ENCODE peak calls at places on chromosomes 6 and 20, in ten cellular contexts. G, V, H, X, A, W, P, M, Q and S are unnamed samples.
A peak's percentile ranks its signal among the peaks of the same experiment; 100 is the strongest.

GRCh38 chr6:43990627-43991619 is 136.3 kb downstream of the MRPL14 start:
- DNase-seq in G (no peak), V (no peak), H (no peak), X (no peak), A (peak; percentile 40), W (peak; percentile 78), P (peak; percentile 35), M (no peak), Q (peak; percentile 77), S (peak; percentile 95)

GRCh38 chr20:41175201-41175651 is 37.9 kb downstream of the PLCG1 start:
- DNase-seq in G (peak; percentile 13), V (no peak), H (no peak), X (no peak), A (no peak), W (no peak), P (no peak), M (no peak), Q (no peak), S (no peak)

GRCh38 chr6:167706313-167707109 is 120.2 kb upstream of the AFDN start:
- DNase-seq in G (peak; percentile 82), V (no peak), H (no peak), X (peak; percentile 77), A (no peak), W (no peak), P (no peak), M (peak; percentile 32), Q (no peak), S (no peak)

GRCh38 chr6:4369616-4370015 is 234.2 kb upstream of the ECI2 start:
- DNase-seq in G (no peak), V (no peak), H (no peak), X (no peak), A (no peak), W (no peak), P (no peak), M (no peak), Q (no peak), S (no peak)

GRCh38 chr20:34345426-34345757 is 17.7 kb upstream of the ITCH start:
- DNase-seq in G (no peak), V (no peak), H (no peak), X (no peak), A (no peak), W (no peak), P (no peak), M (no peak), Q (no peak), S (no peak)

GRCh38 chr6:44002071-44002590 is 125.1 kb downstream of the MRPL14 start:
- DNase-seq in G (no peak), V (peak; percentile 42), H (no peak), X (no peak), A (peak; percentile 74), W (no peak), P (peak; percentile 78), M (no peak), Q (peak; percentile 91), S (no peak)

GRCh38 chr20:48797275-48797825 is 30.4 kb downstream of the PREX1 start:
- DNase-seq in G (no peak), V (no peak), H (no peak), X (no peak), A (no peak), W (peak; percentile 96), P (no peak), M (no peak), Q (no peak), S (no peak)

GRCh38 chr20:16732506-16733152 is 2.8 kb downstream of the SNRPB2 start:
- DNase-seq in G (no peak), V (no peak), H (no peak), X (no peak), A (no peak), W (no peak), P (no peak), M (no peak), Q (no peak), S (no peak)

GRCh38 chr6:143060806-143061596 is at the start of gene AIG1:
- DNase-seq in G (peak; percentile 79), V (no peak), H (peak; percentile 88), X (peak; percentile 62), A (no peak), W (peak; percentile 55), P (no peak), M (peak; percentile 51), Q (peak; percentile 73), S (peak; percentile 20)

GRCh38 chr20:48785256-48785655 is 42.5 kb downstream of the PREX1 start:
- DNase-seq in G (no peak), V (no peak), H (no peak), X (no peak), A (no peak), W (no peak), P (no peak), M (no peak), Q (no peak), S (no peak)

GRCh38 chr6:151494235-151494950 is 576 bp downstream of the CCDC170 start:
- DNase-seq in G (peak; percentile 61), V (no peak), H (peak; percentile 45), X (no peak), A (peak; percentile 63), W (no peak), P (no peak), M (no peak), Q (peak; percentile 50), S (no peak)

GRCh38 chr6:20096506-20096905 is 115.8 kb downstream of the MBOAT1 start:
- DNase-seq in G (no peak), V (no peak), H (no peak), X (no peak), A (no peak), W (no peak), P (no peak), M (no peak), Q (no peak), S (no peak)

GRCh38 chr6:34656378-34657036 is 40.1 kb downstream of the ILRUN start:
- DNase-seq in G (peak; percentile 41), V (peak; percentile 21), H (peak; percentile 92), X (no peak), A (no peak), W (peak; percentile 32), P (no peak), M (no peak), Q (peak; percentile 82), S (no peak)

GRCh38 chr6:6392214-6393068 is 72.0 kb upstream of the F13A1 start:
- DNase-seq in G (no peak), V (no peak), H (no peak), X (no peak), A (no peak), W (no peak), P (no peak), M (no peak), Q (no peak), S (no peak)

GRCh38 chr6:43916924-43917877 is 147.2 kb downstream of the VEGFA start:
- DNase-seq in G (no peak), V (no peak), H (no peak), X (no peak), A (no peak), W (peak; percentile 57), P (peak; percentile 69), M (no peak), Q (peak; percentile 64), S (no peak)

GRCh38 chr6:141264101-141264500 is 868.6 kb upstream of the GJE1 start:
- DNase-seq in G (no peak), V (no peak), H (no peak), X (no peak), A (peak; percentile 17), W (no peak), P (no peak), M (no peak), Q (no peak), S (no peak)

GRCh38 chr6:16592550-16592892 is 168.7 kb downstream of the ATXN1 start:
- DNase-seq in G (no peak), V (no peak), H (no peak), X (no peak), A (no peak), W (no peak), P (no peak), M (no peak), Q (no peak), S (no peak)

GRCh38 chr20:50116368-50116999 is 3.5 kb upstream of the UBE2V1 start:
- DNase-seq in G (no peak), V (no peak), H (no peak), X (no peak), A (no peak), W (no peak), P (no peak), M (no peak), Q (no peak), S (no peak)

GRCh38 chr6:151704383-151704782 is 103.1 kb upstream of the ESR1 start:
- DNase-seq in G (no peak), V (no peak), H (no peak), X (no peak), A (no peak), W (no peak), P (no peak), M (no peak), Q (no peak), S (no peak)

GRCh38 chr6:69868961-69869360 is 2.6 kb downstream of the COL19A1 start:
- DNase-seq in G (no peak), V (no peak), H (no peak), X (no peak), A (no peak), W (peak; percentile 39), P (no peak), M (no peak), Q (peak; percentile 55), S (no peak)

GRCh38 chr20:61886721-61887658 is 178.7 kb downstream of the TAF4 start:
- DNase-seq in G (peak; percentile 56), V (no peak), H (peak; percentile 29), X (no peak), A (peak; percentile 57), W (peak; percentile 83), P (peak; percentile 11), M (peak; percentile 12), Q (peak; percentile 66), S (no peak)

GRCh38 chr6:143549630-143550268 is 38.2 kb upstream of the FUCA2 start:
- DNase-seq in G (peak; percentile 54), V (no peak), H (no peak), X (no peak), A (no peak), W (no peak), P (no peak), M (no peak), Q (no peak), S (no peak)

GRCh38 chr20:31790401-31790800 is 28.8 kb upstream of the MYLK2 start:
- DNase-seq in G (no peak), V (no peak), H (no peak), X (no peak), A (no peak), W (no peak), P (no peak), M (no peak), Q (no peak), S (no peak)

GRCh38 chr20:41358717-41359116 is 7.9 kb downstream of the EMILIN3 start:
- DNase-seq in G (no peak), V (no peak), H (no peak), X (no peak), A (no peak), W (peak; percentile 59), P (no peak), M (no peak), Q (no peak), S (no peak)

GRCh38 chr6:6689413-6690143 is 101.1 kb downstream of the LY86 start:
- DNase-seq in G (no peak), V (no peak), H (no peak), X (no peak), A (no peak), W (no peak), P (no peak), M (no peak), Q (no peak), S (no peak)

GRCh38 chr6:105509506-105510331 is 106.8 kb upstream of the PREP start:
- DNase-seq in G (no peak), V (no peak), H (no peak), X (no peak), A (peak; percentile 43), W (no peak), P (no peak), M (no peak), Q (peak; percentile 48), S (no peak)

GRCh38 chr6:26576929-26577719 is 19.6 kb upstream of the ABT1 start:
- DNase-seq in G (peak; percentile 53), V (peak; percentile 59), H (no peak), X (peak; percentile 36), A (peak; percentile 87), W (no peak), P (no peak), M (peak; percentile 68), Q (peak; percentile 81), S (no peak)

GRCh38 chr20:62305765-62306431 is 3.1 kb downstream of the ADRM1 start:
- DNase-seq in G (no peak), V (no peak), H (no peak), X (no peak), A (peak; percentile 53), W (no peak), P (no peak), M (no peak), Q (no peak), S (no peak)